ENCODE peak calls at places on chromosome 10, in five cellular contexts. L, O, G, H and J are unnamed samples.

GRCh38 chr10:129712000-129712399 is 245.0 kb downstream of the MGMT start:
- DNase-seq in H (no peak), O (no peak), L (no peak), G (no peak), J (no peak)

GRCh38 chr10:124296121-124296812 is 122.5 kb downstream of the OAT start:
- DNase-seq in L (no peak), G (peak), O (no peak), H (no peak), J (peak)

GRCh38 chr10:125038637-125039036 is 96.7 kb downstream of the ZRANB1 start:
- DNase-seq in L (peak), O (peak), H (no peak), G (no peak), J (peak)

GRCh38 chr10:121069061-121069850 is 218.1 kb downstream of the WDR11 start:
- DNase-seq in H (no peak), G (peak), L (no peak), O (no peak), J (peak)

GRCh38 chr10:21021843-21022594 is 124.9 kb upstream of the NEBL start:
- DNase-seq in G (no peak), H (peak), L (no peak), O (no peak), J (no peak)

GRCh38 chr10:127149613-127150081 is 46.7 kb downstream of the INSYN2A start:
- DNase-seq in G (peak), L (no peak), O (no peak), H (no peak), J (peak)

GRCh38 chr10:50614444-50615137 is 9.2 kb downstream of the SGMS1 start:
- DNase-seq in O (no peak), H (no peak), G (no peak), L (no peak), J (no peak)

GRCh38 chr10:12847361-12847975 is 154.0 kb downstream of the CCDC3 start:
- DNase-seq in H (no peak), O (no peak), L (no peak), G (no peak), J (no peak)

GRCh38 chr10:60185426-60185825 is 204.2 kb downstream of the ANK3 start:
- DNase-seq in L (no peak), H (peak), O (no peak), G (no peak), J (peak)

GRCh38 chr10:70803768-70804423 is 11.9 kb upstream of the SGPL1 start:
- DNase-seq in H (no peak), L (no peak), O (no peak), G (no peak), J (no peak)

GRCh38 chr10:47402681-47403301 is 18.7 kb upstream of the ZNF488 start:
- DNase-seq in O (peak), G (peak), H (peak), L (no peak), J (peak)

GRCh38 chr10:90930070-90930837 is 9.4 kb upstream of the ANKRD1 start:
- DNase-seq in H (peak), L (no peak), O (no peak), G (peak), J (peak)

DNA sequence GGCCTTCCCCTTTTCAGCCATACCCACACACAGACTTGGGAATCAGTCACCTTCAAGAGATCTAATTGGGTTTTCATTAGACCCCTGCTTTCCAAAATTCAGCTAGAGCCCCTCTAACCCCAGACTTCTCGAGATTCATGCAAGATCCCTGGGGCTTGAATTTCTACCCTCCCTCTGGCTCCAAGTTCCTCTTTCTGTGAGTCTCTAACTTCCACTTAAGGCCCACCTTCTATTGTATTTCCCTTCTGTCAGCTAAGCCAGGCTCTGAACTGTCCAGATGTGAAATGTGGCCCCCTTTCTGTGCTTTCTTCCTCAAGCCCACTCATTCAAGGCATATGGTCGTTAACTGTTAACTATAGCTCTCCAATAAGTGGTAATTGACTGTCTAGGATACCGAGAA is 132.2 kb downstream of the ZNF365 start:
- DNase-seq in H (no peak), L (peak), G (no peak), O (no peak), J (no peak)
- TF ChIP-seq CTCF in H (no peak), L (no peak), G (no peak), O (no peak), J (no peak)

GRCh38 chr10:43265799-43266721 is 805 bp downstream of the RASGEF1A start:
- DNase-seq in O (no peak), H (no peak), G (no peak), L (no peak), J (no peak)
- TF ChIP-seq CTCF in O (no peak), H (peak), G (peak), L (no peak), J (no peak)

GRCh38 chr10:79145174-79145483 is 76.4 kb downstream of the ZMIZ1 start:
- DNase-seq in G (no peak), L (no peak), H (no peak), O (no peak), J (no peak)

GRCh38 chr10:79145517-79146470 is 77.0 kb downstream of the ZMIZ1 start:
- DNase-seq in H (no peak), O (no peak), G (no peak), L (no peak), J (peak)

GRCh38 chr10:79147796-79148451 is 79.2 kb downstream of the ZMIZ1 start:
- DNase-seq in L (no peak), H (no peak), G (no peak), O (no peak), J (no peak)

GRCh38 chr10:79147306-79147705 is 78.5 kb downstream of the ZMIZ1 start:
- DNase-seq in H (no peak), O (no peak), L (no peak), G (no peak), J (no peak)

DNA sequence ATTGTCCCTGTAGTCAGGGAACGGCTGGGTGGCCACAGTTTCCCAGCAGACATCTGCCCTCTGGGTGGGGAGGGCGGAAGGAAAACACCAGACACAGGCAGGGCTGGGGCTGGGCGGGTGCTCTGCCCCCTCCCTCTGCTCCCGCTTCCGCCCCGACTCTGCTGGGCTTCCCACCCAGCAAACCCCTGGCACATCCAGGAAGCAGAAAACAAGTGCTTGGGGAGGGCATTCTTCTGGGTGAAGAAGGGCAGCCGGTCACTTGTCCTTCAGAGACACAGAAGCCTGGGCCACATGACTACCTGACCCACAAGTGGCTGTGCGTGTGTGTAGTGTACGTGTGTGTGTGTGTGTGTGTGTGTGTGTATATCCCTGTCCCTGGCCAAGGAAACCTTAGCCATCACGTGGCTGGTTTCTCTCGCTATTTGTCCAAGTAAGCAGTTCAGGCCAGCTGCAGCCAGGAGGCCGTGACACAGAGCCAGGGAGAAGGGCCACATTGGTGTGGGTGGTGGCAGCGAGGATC is 77.9 kb downstream of the ZMIZ1 start:
- DNase-seq in O (peak), H (no peak), L (no peak), G (no peak), J (peak)
- TF ChIP-seq CTCF in O (no peak), H (no peak), L (no peak), G (no peak), J (peak)

GRCh38 chr10:53997953-53998352 is 803.1 kb downstream of the PCDH15 start:
- DNase-seq in O (no peak), G (no peak), L (no peak), H (no peak), J (no peak)
- TF ChIP-seq CTCF in O (no peak), G (no peak), L (no peak), H (no peak), J (no peak)

DNA sequence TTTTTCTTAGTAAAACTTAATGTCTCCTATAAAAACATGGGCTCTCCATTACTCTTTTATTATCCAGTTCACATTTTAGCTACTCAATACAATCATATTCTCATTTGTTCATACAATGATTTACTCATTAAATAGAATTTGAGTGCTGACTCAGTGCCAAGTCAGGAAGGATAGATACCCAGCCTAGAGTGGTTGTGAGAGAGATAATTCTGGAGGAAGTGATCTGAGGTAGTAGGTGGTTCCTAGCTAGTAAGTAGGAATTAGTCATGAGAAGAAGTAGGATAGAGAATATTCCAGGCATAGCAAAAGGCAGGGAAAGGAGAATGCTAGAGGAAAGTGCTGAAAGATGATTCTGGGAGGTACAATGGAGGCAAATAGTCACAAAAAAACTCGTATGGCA is 133.5 kb upstream of the MBL2 start:
- DNase-seq in O (no peak), L (no peak), H (no peak), G (no peak), J (no peak)
- TF ChIP-seq CTCF in O (no peak), L (no peak), H (no peak), G (no peak), J (no peak)